ENCODE peak calls at places on chromosomes 4 and X, in five cellular contexts. Z is lower leg skin, P is HFF-Myc, V is fibroblast of lung, G is foreskin fibroblast. I is an unnamed sample.

GRCh38 chr4:173025131-173025530 is 143.5 kb upstream of the GALNT7 start:
- DNase-seq in G (peak), V (peak), P (peak), Z (peak), I (no peak)

GRCh38 chrX:49079489-49080428 is at the start of gene WDR45:
- DNase-seq in Z (peak), V (peak), G (peak), P (no peak), I (no peak)

GRCh38 chrX:48558270-48558669 is 16.0 kb upstream of the RBM3 start:
- DNase-seq in P (no peak), Z (no peak), V (peak), G (peak), I (peak)

GRCh38 chrX:36434521-36434920 is 515.0 kb downstream of the CFAP47 start:
- DNase-seq in P (no peak), V (peak), Z (no peak), G (no peak), I (no peak)

GRCh38 chr4:87982446-87982845 is 6.9 kb downstream of the SPP1 start:
- DNase-seq in V (no peak), P (no peak), Z (no peak), G (no peak), I (no peak)

GRCh38 chrX:44944894-44945293 is 71.9 kb downstream of the KDM6A start:
- DNase-seq in P (no peak), V (no peak), Z (no peak), G (no peak), I (no peak)

GRCh38 chr4:97367878-97368277 is 775.4 kb downstream of the STPG2 start:
- DNase-seq in V (no peak), G (no peak), P (no peak), Z (no peak), I (no peak)

GRCh38 chr4:149441338-149441737 is 374.3 kb downstream of the IQCM start:
- DNase-seq in V (peak), P (peak), G (no peak), Z (no peak), I (peak)

GRCh38 chr4:7328913-7329638 is 105.7 kb downstream of the PSAPL1 start:
- DNase-seq in V (peak), G (peak), P (peak), Z (no peak), I (peak)

GRCh38 chr4:140252144-140252741 is 98.3 kb upstream of the MAML3 start:
- DNase-seq in G (no peak), Z (no peak), V (peak), P (no peak), I (no peak)

GRCh38 chr4:128249787-128250668 is 37.6 kb downstream of the PGRMC2 start:
- DNase-seq in G (no peak), Z (no peak), V (no peak), P (no peak), I (no peak)

GRCh38 chrX:29661290-29661689 is 554.1 kb upstream of the MAGEB2 start:
- DNase-seq in P (no peak), Z (no peak), G (peak), V (peak), I (no peak)

DNA sequence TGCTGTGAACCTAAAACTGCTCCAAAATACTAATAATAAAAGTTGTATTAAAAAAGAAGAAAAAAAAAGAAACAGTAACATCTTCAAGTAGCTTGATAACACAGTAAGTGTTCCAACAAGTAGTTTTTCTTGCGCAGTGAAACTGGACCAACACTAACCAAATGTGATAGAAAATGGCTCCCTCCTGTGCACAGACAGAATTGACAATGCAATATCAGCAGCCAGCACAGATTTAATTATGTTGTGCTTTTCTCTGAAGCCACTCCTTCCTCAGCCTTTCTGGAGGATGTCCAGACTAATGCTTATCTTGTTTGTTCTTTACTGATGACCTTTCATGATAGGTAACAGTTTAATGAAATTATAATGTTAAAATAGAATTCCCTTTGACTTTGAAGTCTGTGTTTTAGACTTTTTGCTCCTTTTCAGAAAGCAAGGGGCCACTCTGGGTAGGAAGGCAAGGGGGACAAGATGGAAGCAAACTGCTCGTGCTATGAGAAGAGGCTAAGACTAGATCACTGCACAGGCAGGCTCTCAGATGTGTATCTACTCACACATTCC is 147.1 kb upstream of the RPL34 start:
- DNase-seq in Z (no peak), P (no peak), V (peak), G (no peak), I (no peak)
- TF ChIP-seq CTCF in Z (no peak), P (no peak), V (no peak), G (no peak), I (no peak)

DNA sequence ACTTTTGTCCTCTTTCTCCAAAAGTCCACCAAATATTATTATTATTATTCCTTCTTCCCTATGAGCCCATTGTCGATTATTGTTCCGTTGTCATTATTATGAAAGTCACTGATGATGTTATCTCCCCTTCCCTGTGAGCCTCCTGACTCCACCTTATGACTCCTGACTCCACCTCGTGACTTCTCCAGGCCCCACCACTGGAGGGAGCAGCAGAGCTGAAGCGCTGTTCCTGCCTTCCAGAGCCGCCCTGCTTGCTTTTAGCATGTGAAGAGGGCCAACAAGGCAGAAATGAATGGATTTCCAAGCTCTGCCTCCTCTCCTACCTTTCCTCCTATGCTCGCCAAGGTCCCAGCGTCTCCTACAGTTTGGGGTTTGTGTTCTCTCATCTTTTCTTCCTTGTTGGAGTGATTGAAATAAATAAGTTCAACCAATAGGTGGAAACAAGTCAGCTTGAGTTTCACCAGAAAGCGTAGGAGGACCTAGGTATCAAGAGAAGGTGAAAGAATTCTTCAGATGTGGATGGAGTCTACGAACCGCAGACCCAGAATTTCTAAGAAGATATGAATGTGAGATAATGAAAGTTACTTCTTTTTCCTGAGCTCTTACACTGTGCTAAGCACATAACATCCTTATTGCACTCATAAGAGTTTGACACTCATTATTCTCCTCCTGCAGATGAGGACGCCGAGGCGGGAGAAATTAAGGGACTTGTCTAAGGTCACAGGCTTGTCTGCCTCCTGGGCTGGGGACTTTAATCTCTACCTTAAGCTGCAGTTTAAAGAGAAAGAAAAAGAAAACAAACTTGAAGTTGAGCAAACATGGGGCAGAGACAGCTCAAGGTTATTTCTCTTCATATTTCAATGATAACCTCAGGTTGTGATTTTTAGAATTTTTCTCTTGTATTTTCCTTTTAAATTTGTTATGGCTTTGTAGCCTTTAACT is 26.1 kb downstream of the IGSF1 start:
- DNase-seq in G (no peak), V (peak), P (no peak), Z (no peak), I (no peak)
- H3K4me3 ChIP-seq in G (no peak), V (no peak), P (no peak), Z (no peak), I (no peak)

GRCh38 chr4:175190654-175191053 is 272.5 kb downstream of the ADAM29 start:
- DNase-seq in Z (no peak), P (no peak), G (no peak), V (no peak), I (no peak)
- TF ChIP-seq CTCF in Z (no peak), P (no peak), G (no peak), V (no peak), I (no peak)

DNA sequence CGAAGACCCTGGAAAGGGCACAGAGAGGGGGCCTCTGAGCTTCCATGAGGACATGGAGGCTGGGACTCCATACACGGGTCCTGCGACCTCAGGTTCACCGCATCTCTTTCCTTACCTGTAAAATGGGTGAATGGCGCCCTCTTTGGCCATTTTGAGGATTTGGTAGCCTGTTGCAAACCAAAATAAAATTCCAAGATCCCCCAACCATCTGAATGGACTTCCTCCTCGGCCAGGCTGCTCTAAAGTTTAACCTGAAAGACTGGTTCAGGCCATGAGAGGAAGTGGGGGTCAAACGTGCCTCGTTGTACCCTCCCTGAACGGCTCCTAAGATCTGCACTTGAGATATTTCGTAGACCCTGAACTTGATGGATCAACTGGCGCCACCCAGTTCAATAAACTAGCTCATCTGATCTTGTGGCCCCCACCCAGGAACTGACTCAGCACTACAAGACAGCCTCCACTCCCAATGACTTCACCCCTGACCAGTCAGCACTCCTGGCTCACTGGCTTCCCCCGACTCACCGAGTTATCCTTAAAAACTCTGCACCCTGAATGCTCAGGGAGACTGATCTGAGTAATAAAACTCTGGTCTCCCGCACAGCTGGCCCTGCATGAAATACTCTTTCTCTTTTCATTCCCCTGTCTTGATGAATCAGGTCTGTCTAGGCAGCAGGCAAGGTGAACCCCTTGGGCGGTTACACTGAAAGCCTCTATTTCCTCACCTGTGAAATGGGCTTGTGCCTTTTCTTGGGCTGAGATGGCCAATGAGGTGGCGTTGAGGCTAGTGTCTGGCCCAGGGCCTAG is 32.9 kb upstream of the GPR78 start:
- DNase-seq in G (no peak), Z (no peak), V (peak), P (no peak), I (no peak)
- H3K4me3 ChIP-seq in G (no peak), Z (no peak), V (no peak), P (no peak), I (no peak)

GRCh38 chr4:86098691-86099090 is 261.2 kb downstream of the MAPK10 start:
- DNase-seq in P (no peak), V (no peak), Z (no peak), G (no peak), I (no peak)
- TF ChIP-seq CTCF in P (no peak), V (no peak), Z (no peak), G (no peak), I (no peak)

GRCh38 chr4:119028296-119028695 is 107.3 kb upstream of the MYOZ2 start:
- DNase-seq in P (no peak), G (no peak), V (no peak), Z (no peak), I (no peak)

GRCh38 chr4:119025916-119026661 is 109.5 kb upstream of the MYOZ2 start:
- DNase-seq in V (peak), G (peak), Z (peak), P (no peak), I (peak)

GRCh38 chr4:119025440-119025839 is 110.2 kb upstream of the MYOZ2 start:
- DNase-seq in Z (peak), P (no peak), V (peak), G (peak), I (no peak)

GRCh38 chr4:119027815-119028214 is 107.8 kb upstream of the MYOZ2 start:
- DNase-seq in Z (no peak), G (no peak), V (no peak), P (no peak), I (no peak)

DNA sequence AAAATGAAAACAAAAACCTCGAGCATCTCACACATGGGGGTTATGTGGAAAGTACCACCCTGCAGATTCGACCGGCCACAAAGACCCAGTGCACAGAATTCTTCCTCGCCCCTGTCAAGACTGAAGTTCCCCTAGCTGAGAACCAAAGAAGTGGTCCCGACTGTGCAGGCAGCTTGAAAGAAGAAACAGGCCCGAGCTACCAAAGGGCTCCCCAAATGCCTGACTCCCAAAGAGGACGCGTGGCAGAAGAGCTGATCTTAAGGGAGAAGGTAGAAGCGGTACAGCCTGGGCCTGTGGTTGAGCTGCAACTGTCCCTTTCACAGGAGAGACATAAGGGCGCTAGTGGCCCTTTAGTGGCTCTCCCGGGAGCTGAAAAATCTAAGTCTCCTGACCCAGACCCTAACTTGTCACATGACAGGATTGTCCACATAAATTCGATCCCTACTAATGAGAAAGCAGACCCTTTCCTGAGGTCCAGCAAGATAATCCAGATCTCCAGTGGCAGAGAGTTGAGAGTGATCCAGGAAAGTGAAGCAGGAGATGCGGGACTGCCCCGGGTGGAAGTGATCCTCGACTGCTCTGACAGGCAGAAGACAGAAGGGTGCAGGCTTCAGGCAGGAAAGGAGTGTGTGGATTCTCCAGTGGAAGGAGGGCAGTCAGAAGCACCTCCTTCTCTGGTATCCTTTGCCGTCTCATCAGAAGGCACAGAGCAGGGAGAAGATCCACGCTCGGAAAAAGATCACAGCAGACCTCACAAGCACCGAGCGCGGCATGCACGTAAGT is 108.8 kb upstream of the MYOZ2 start:
- DNase-seq in P (no peak), G (no peak), V (no peak), Z (no peak), I (no peak)
- H3K4me3 ChIP-seq in P (no peak), G (peak), V (no peak), Z (peak), I (peak)

DNA sequence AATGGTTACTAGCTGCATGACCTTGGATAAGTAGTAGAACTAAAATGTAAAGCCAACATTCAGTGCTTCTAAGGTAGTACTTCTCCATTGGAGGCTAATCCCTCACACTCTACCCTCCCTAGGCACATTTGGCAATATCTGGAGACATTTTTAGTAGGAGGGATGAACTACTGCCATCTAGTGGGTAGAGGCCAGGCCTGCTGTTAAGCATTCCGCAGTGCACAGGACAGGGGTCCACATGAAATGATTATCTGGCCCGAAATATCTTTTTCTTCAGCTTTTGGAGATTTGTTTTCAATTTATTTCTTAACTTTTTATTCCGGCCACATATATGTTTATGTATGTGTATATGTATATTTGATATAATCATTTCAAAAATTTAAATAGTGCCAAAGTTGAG is 36.0 kb upstream of the SPANXC start:
- DNase-seq in V (peak), G (no peak), Z (no peak), P (no peak), I (no peak)
- TF ChIP-seq CTCF in V (peak), G (peak), Z (no peak), P (peak), I (peak)

GRCh38 chrX:12951590-12951965 is 23.3 kb upstream of the TMSB4X start:
- DNase-seq in Z (no peak), G (no peak), V (no peak), P (no peak), I (no peak)

GRCh38 chrX:12948495-12948894 is 26.4 kb upstream of the TMSB4X start:
- DNase-seq in Z (no peak), G (no peak), P (no peak), V (no peak), I (no peak)

GRCh38 chrX:12949205-12949926 is 25.5 kb upstream of the TMSB4X start:
- DNase-seq in P (no peak), G (no peak), Z (no peak), V (no peak), I (peak)

GRCh38 chrX:12950851-12951589 is 23.9 kb upstream of the TMSB4X start:
- DNase-seq in V (no peak), Z (no peak), G (no peak), P (no peak), I (no peak)

DNA sequence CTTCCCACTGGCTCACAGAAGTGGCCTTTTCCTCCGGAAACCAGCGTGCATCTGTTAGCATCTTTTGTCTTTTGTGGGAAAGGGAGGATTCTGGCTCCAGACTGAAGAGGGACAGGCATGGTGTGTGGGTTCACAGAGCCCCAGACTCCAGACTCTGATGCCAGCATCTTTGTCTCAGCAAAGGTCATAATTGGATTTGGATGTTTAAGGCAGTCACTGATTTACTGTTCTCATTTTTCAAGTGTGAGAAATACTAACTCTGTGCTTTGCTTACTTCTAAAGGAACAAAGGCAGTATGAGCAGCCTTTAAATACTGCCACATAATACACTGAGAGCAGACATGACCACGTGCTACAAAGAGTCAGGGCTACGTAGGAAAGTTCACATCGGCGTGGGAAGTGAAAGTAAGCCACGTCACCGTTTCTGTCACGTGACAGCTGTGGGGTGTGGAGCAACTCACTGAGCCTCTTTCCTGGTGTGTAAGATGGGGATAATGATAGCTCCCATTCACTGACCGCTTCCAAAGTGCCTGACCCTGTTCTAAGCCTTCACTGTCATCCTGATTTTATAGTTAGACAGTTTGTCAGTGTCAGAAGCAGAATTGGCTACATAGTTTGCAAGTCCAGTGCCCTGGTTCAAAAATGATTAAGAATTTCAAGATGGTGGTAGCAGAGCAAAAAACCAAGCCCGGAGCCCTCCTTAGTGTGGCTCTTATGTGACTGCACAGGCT is 24.8 kb upstream of the TMSB4X start:
- DNase-seq in G (peak), Z (peak), V (peak), P (no peak), I (peak)
- H3K4me3 ChIP-seq in G (peak), Z (no peak), V (no peak), P (no peak), I (peak)

I was measured in AG04449.